ENCODE peak calls at places on chromosomes 13 and 19, in eight cellular contexts. One of them, this sample, is unnamed.
A peak's percentile ranks its signal among the peaks of the same experiment; 100 is the strongest.

GRCh38 chr19:55179570-55180484 is at the start of gene SYT5:
- DNase-seq in left colon: no peak
- DNase-seq in mammary epithelial cell: peak; percentile 38
- DNase-seq in Caco-2: peak; percentile 86
- DNase-seq in fibroblast of the conjunctiva: no peak
- DNase-seq in HFFc6: no peak
- DNase-seq in GM06990: peak; percentile 47
- DNase-seq in AG09319: no peak
- DNase-seq in this sample: peak; percentile 74

GRCh38 chr19:311813-312261 is 20.6 kb upstream of the PLPP2 start:
- DNase-seq in fibroblast of the conjunctiva: no peak
- DNase-seq in left colon: no peak
- DNase-seq in GM06990: no peak
- DNase-seq in Caco-2: no peak
- DNase-seq in AG09319: no peak
- DNase-seq in HFFc6: no peak
- DNase-seq in mammary epithelial cell: no peak
- DNase-seq in this sample: no peak

GRCh38 chr19:16303755-16304154 is 20.9 kb upstream of the KLF2 start:
- DNase-seq in fibroblast of the conjunctiva: no peak
- DNase-seq in left colon: no peak
- DNase-seq in GM06990: no peak
- DNase-seq in AG09319: no peak
- DNase-seq in Caco-2: no peak
- DNase-seq in HFFc6: no peak
- DNase-seq in mammary epithelial cell: no peak
- DNase-seq in this sample: no peak

GRCh38 chr19:37217855-37218591 is at the start of gene ZNF383:
- DNase-seq in GM06990: peak; percentile 94
- DNase-seq in AG09319: peak; percentile 54
- DNase-seq in HFFc6: peak; percentile 77
- DNase-seq in mammary epithelial cell: peak; percentile 90
- DNase-seq in Caco-2: peak; percentile 94
- DNase-seq in fibroblast of the conjunctiva: peak; percentile 73
- DNase-seq in left colon: peak; percentile 88
- DNase-seq in this sample: peak; percentile 90

GRCh38 chr19:40717325-40717879 is 490 bp downstream of the ITPKC start:
- DNase-seq in fibroblast of the conjunctiva: peak; percentile 18
- DNase-seq in HFFc6: peak; percentile 51
- DNase-seq in mammary epithelial cell: no peak
- DNase-seq in left colon: peak; percentile 39
- DNase-seq in GM06990: no peak
- DNase-seq in Caco-2: no peak
- DNase-seq in AG09319: no peak
- DNase-seq in this sample: no peak

GRCh38 chr19:1177322-1178114 is 3.5 kb upstream of the SBNO2 start:
- DNase-seq in fibroblast of the conjunctiva: peak; percentile 87
- DNase-seq in left colon: no peak
- DNase-seq in AG09319: peak; percentile 94
- DNase-seq in HFFc6: peak; percentile 94
- DNase-seq in mammary epithelial cell: peak; percentile 98
- DNase-seq in GM06990: no peak
- DNase-seq in Caco-2: no peak
- DNase-seq in this sample: no peak

GRCh38 chr13:20494656-20495055 is 31.0 kb downstream of the CRYL1 start:
- DNase-seq in HFFc6: no peak
- DNase-seq in AG09319: no peak
- DNase-seq in Caco-2: no peak
- DNase-seq in mammary epithelial cell: peak; percentile 38
- DNase-seq in left colon: no peak
- DNase-seq in GM06990: no peak
- DNase-seq in fibroblast of the conjunctiva: no peak
- DNase-seq in this sample: no peak

GRCh38 chr13:39554371-39554770 is 48.6 kb downstream of the LHFPL6 start:
- DNase-seq in fibroblast of the conjunctiva: no peak
- DNase-seq in mammary epithelial cell: no peak
- DNase-seq in Caco-2: no peak
- DNase-seq in HFFc6: no peak
- DNase-seq in AG09319: no peak
- DNase-seq in GM06990: no peak
- DNase-seq in left colon: no peak
- DNase-seq in this sample: no peak

This sample was measured in activated CD4-positive, alpha-beta memory T cell treated with anti-CD3 and anti-CD28 coated beads for 36 hours.